ENCODE peak calls at places on chromosomes 5 and 9, in four cellular contexts. M is SK-N-SH, K is HepG2, V is H1. X is an unnamed sample.

GRCh38 chr9:69283003-69283402 is 42.0 kb upstream of the ENTREP1 start:
- DNase-seq in M (no peak), K (no peak), V (no peak), X (no peak)

GRCh38 chr5:86175224-86175623 is 442.5 kb upstream of the COX7C start:
- DNase-seq in M (no peak), K (no peak), V (no peak), X (no peak)

GRCh38 chr5:136285501-136285900 is 79.8 kb downstream of the TRPC7 start:
- DNase-seq in M (no peak), K (no peak), V (no peak), X (no peak)

GRCh38 chr5:90548069-90548593 is 10.5 kb upstream of the ADGRV1 start:
- DNase-seq in M (no peak), K (peak), V (no peak), X (no peak)

GRCh38 chr9:37329576-37329975 is 92.9 kb upstream of the GRHPR start:
- DNase-seq in M (peak), K (no peak), V (no peak), X (no peak)

GRCh38 chr5:44943637-44944036 is 134.9 kb downstream of the MRPS30 start:
- DNase-seq in M (no peak), K (no peak), V (no peak), X (no peak)

GRCh38 chr5:141850183-141850768 is 27.9 kb downstream of the PCDH1 start:
- DNase-seq in M (peak), K (no peak), V (no peak), X (peak)

GRCh38 chr5:105230516-105230915 is 1667.9 kb upstream of the NUDT12 start:
- DNase-seq in M (no peak), K (no peak), V (no peak), X (no peak)

GRCh38 chr9:114386361-114386885 is 1.4 kb downstream of the AKNA start:
- DNase-seq in M (no peak), K (no peak), V (no peak), X (no peak)

GRCh38 chr5:158340608-158341007 is 481.7 kb upstream of the CLINT1 start:
- DNase-seq in M (no peak), K (no peak), V (no peak), X (no peak)

GRCh38 chr9:78788101-78788500 is 491.2 kb downstream of the PSAT1 start:
- DNase-seq in M (no peak), K (no peak), V (no peak), X (no peak)
- TF ChIP-seq TAF1 in M (no peak), K (no peak), V (no peak), X (no peak)

GRCh38 chr9:137225701-137226331 is 842 bp downstream of the CYSRT1 start:
- DNase-seq in M (no peak), K (no peak), V (no peak), X (no peak)
- TF ChIP-seq TAF1 in M (no peak), K (no peak), V (no peak), X (no peak)

GRCh38 chr9:125172351-125172750 is 17.3 kb downstream of the PPP6C start:
- DNase-seq in M (no peak), K (no peak), V (no peak), X (no peak)

GRCh38 chr9:125169889-125170288 is 19.7 kb downstream of the PPP6C start:
- DNase-seq in M (no peak), K (no peak), V (no peak), X (no peak)

GRCh38 chr9:125161284-125161918 is 18.1 kb upstream of the SCAI start:
- DNase-seq in M (no peak), K (no peak), V (no peak), X (no peak)

DNA sequence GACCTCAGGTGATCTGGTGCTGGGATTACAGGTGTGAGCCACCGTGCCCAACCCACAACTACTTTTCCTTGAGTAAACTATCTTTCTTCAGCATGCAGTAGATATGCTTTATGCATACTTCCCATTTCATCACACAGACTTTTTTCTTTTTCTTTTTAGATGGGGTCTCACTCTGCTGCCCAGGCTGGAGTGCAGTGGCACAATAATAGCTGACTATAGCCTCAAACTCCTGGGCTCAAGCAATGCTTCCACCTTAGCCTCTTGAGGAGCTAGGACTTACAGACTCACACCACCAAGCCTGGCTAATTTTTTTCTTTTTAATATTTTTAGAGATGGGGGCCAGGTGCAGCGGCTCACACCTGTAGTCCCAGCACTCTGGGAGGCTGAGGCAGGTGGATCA is 22.8 kb downstream of the PPP6C start:
- DNase-seq in M (no peak), K (no peak), V (no peak), X (no peak)
- TF ChIP-seq TAF1 in M (no peak), K (no peak), V (no peak), X (no peak)

DNA sequence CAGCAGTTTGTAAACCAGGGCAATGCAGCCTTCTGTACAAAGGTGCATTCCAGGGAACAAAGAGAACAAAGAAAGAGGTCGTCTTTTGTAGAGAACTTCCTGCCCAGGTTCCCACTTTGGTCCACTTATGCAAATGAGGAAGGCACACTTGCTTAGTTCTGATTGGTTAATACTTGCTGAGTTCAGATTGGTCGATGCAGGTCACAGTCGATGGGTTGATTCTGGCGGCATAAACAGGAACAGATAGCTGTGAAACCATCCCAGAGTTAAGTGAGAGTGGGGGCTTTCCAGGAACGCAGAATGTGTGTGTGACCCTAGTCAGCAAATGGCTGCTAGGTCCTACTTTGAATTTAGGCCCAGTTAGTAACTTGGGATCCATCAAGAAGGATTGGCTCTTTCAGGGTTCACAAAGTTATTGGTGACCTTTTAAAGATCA is 1.8 kb upstream of the ADAMTS13 start:
- DNase-seq in M (no peak), K (no peak), V (no peak), X (no peak)
- TF ChIP-seq TAF1 in M (no peak), K (no peak), V (no peak), X (no peak)

X was measured in GM12891.